ENCODE peak calls at places on chromosomes 3 and 15, in eight cellular contexts. E is WERI-Rb-1, P is fibroblast of lung, G is tibial artery, H is SJSA1, L is cardiac muscle cell, M is SJCRH30, Y is neuronal stem cell. U is an unnamed sample.

GRCh38 chr3:115194461-115194860 is 47.4 kb upstream of the ZBTB20 start:
- DNase-seq in E (no peak), P (peak), G (no peak), H (no peak), L (no peak), M (no peak), Y (no peak), U (no peak)

GRCh38 chr3:18061737-18062136 is 319.3 kb upstream of the TBC1D5 start:
- DNase-seq in E (no peak), P (no peak), G (no peak), H (no peak), L (no peak), M (no peak), Y (no peak), U (no peak)

GRCh38 chr3:111106993-111107392 is 35.4 kb downstream of the NECTIN3 start:
- DNase-seq in E (no peak), P (peak), G (no peak), H (no peak), L (no peak), M (no peak), Y (no peak), U (no peak)

GRCh38 chr3:113954091-113954685 is 6.4 kb downstream of the ZDHHC23 start:
- DNase-seq in E (no peak), P (no peak), G (no peak), H (no peak), L (no peak), M (no peak), Y (no peak), U (no peak)

GRCh38 chr3:54900954-54901591 is 26.8 kb downstream of the LRTM1 start:
- DNase-seq in E (peak), P (no peak), G (no peak), H (no peak), L (no peak), M (peak), Y (no peak), U (no peak)

GRCh38 chr3:127831723-127832172 is 9.4 kb upstream of the MGLL start:
- DNase-seq in E (peak), P (peak), G (no peak), H (no peak), L (peak), M (peak), Y (peak), U (no peak)

GRCh38 chr3:184806567-184807271 is 5.2 kb upstream of the VPS8 start:
- DNase-seq in E (no peak), P (no peak), G (no peak), H (no peak), L (no peak), M (peak), Y (no peak), U (no peak)

GRCh38 chr3:134610455-134611385 is 40.1 kb downstream of the KY start:
- DNase-seq in E (no peak), P (no peak), G (no peak), H (no peak), L (no peak), M (no peak), Y (no peak), U (no peak)

GRCh38 chr3:98692787-98693473 is 70.2 kb upstream of the ST3GAL6 start:
- DNase-seq in E (no peak), P (no peak), G (no peak), H (no peak), L (peak), M (no peak), Y (no peak), U (no peak)

GRCh38 chr3:151985787-151986430 is 112.5 kb downstream of the SUCNR1 start:
- DNase-seq in E (no peak), P (no peak), G (no peak), H (no peak), L (no peak), M (no peak), Y (no peak), U (no peak)

GRCh38 chr3:194925614-194926013 is 239.9 kb downstream of the FAM43A start:
- DNase-seq in E (no peak), P (no peak), G (no peak), H (no peak), L (no peak), M (no peak), Y (no peak), U (no peak)

GRCh38 chr15:98996169-98996568 is 11.4 kb downstream of the PGPEP1L start:
- DNase-seq in E (no peak), P (no peak), G (no peak), H (no peak), L (no peak), M (no peak), Y (no peak), U (no peak)

GRCh38 chr15:33679065-33679464 is 289.2 kb upstream of the CHRM5 start:
- DNase-seq in E (no peak), P (no peak), G (no peak), H (no peak), L (no peak), M (no peak), Y (no peak), U (no peak)

GRCh38 chr15:53808058-53808703 is 48.7 kb upstream of the WDR72 start:
- DNase-seq in E (no peak), P (peak), G (no peak), H (no peak), L (peak), M (no peak), Y (no peak), U (no peak)

GRCh38 chr3:11238057-11238456 is 34.1 kb upstream of the ATG7 start:
- DNase-seq in E (no peak), P (peak), G (no peak), H (peak), L (peak), M (no peak), Y (no peak), U (no peak)

GRCh38 chr3:153722157-153722556 is 399.0 kb upstream of the ARHGEF26 start:
- DNase-seq in E (no peak), P (no peak), G (no peak), H (no peak), L (no peak), M (no peak), Y (no peak), U (no peak)

GRCh38 chr3:75906555-75907112 is 121.3 kb upstream of the ZNF717 start:
- DNase-seq in E (peak), P (peak), G (no peak), H (no peak), L (no peak), M (no peak), Y (peak), U (no peak)

GRCh38 chr3:193827831-193828230 is 234.8 kb downstream of the OPA1 start:
- DNase-seq in E (no peak), P (no peak), G (no peak), H (no peak), L (no peak), M (peak), Y (no peak), U (no peak)

GRCh38 chr3:9553949-9554513 is 409 bp upstream of the LHFPL4 start:
- DNase-seq in E (peak), P (no peak), G (no peak), H (no peak), L (no peak), M (no peak), Y (no peak), U (no peak)

GRCh38 chr3:9549600-9549999 is 4.0 kb downstream of the LHFPL4 start:
- DNase-seq in E (no peak), P (no peak), G (no peak), H (no peak), L (no peak), M (no peak), Y (no peak), U (no peak)

GRCh38 chr3:9553021-9553948 is at the start of gene LHFPL4:
- DNase-seq in E (peak), P (no peak), G (no peak), H (no peak), L (no peak), M (no peak), Y (peak), U (no peak)

GRCh38 chr3:9550999-9551398 is 2.6 kb downstream of the LHFPL4 start:
- DNase-seq in E (no peak), P (no peak), G (no peak), H (no peak), L (no peak), M (no peak), Y (no peak), U (no peak)

GRCh38 chr3:9552252-9552999 is 1.2 kb downstream of the LHFPL4 start:
- DNase-seq in E (peak), P (peak), G (no peak), H (no peak), L (peak), M (peak), Y (peak), U (peak)
- H3K4me3 ChIP-seq in E (peak), P (no peak), G (no peak), H (no peak), L (no peak), M (no peak), Y (peak), U (no peak)

GRCh38 chr3:172524611-172525010 is 1.4 kb upstream of the TNFSF10 start:
- DNase-seq in E (no peak), P (no peak), G (no peak), H (no peak), L (no peak), M (no peak), Y (no peak), U (no peak)

GRCh38 chr3:172528677-172529076 is 5.4 kb upstream of the TNFSF10 start:
- DNase-seq in E (no peak), P (no peak), G (no peak), H (no peak), L (no peak), M (no peak), Y (no peak), U (no peak)

GRCh38 chr3:172530566-172530965 is 7.3 kb upstream of the TNFSF10 start:
- DNase-seq in E (no peak), P (peak), G (no peak), H (no peak), L (peak), M (no peak), Y (no peak), U (no peak)

GRCh38 chr3:172525116-172525613 is 1.9 kb upstream of the TNFSF10 start:
- DNase-seq in E (no peak), P (no peak), G (no peak), H (no peak), L (no peak), M (no peak), Y (no peak), U (no peak)

GRCh38 chr3:172530101-172530561 is 6.9 kb upstream of the TNFSF10 start:
- DNase-seq in E (no peak), P (no peak), G (no peak), H (no peak), L (no peak), M (no peak), Y (no peak), U (no peak)
- H3K4me3 ChIP-seq in E (no peak), P (no peak), G (no peak), H (no peak), L (no peak), M (no peak), Y (no peak), U (peak)

DNA sequence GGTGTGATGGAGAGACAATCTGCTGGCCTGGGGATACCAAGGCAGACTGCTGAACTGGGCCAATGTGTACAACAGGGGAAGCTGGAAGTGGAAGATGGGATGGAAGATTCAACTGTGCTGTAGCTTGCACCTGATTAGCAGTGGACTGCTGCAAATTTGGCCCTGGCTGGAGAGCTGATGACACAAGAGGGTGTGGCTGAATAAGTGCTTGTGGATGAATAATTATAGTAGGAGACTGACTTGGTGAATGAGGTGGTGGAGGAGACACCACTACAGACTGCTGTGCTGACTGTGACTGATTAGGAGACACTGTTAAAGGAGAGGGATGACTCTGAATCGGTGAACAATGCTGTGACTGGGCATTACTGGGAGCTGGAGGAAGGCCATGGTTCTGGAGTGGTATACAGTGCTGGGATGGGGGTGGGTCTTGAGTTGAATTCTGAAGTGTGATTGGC is 52.5 kb downstream of the PHC3 start:
- DNase-seq in E (no peak), P (peak), G (no peak), H (no peak), L (peak), M (no peak), Y (no peak), U (no peak)
- H3K4me3 ChIP-seq in E (no peak), P (no peak), G (no peak), H (no peak), L (no peak), M (no peak), Y (no peak), U (no peak)

DNA sequence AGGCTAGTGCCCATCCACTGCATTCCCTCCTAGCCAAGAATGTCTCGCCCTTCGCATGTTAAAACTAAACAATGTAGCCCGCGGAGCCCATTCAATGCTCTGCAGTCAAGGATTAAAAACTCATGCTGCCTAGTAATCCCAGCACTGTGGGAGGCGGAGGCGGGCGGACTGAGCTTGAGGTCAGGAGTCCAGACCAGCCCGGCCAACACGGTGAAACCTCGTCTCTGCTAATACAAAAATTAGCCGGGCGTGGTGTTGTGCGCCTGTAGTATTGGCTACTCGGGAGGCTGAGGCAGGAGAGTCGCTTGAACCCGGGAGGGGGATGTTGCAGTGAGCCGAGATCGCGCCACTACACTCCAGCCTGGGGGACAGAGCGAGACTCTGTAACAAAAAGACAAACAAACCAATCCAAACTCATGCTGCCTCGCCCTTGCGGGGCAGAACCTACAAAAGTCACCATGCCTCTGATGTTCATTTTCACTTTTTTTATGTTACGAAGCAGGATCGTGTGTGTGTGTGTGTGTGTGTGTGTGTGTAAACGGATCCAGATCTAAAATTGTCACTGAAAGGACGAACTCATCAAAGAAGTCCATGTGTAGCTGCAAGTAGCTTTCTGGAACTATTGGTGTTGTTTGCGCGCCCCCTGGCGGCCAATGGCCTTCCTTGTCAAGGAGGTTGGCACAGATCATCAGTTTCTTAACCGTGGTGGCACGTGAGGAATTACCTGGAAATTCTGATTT is 54.8 kb upstream of the SPESP1 start:
- DNase-seq in E (peak), P (peak), G (peak), H (peak), L (peak), M (peak), Y (peak), U (peak)
- H3K4me3 ChIP-seq in E (peak), P (peak), G (peak), H (peak), L (peak), M (peak), Y (peak), U (no peak)

GRCh38 chr3:189727898-189728297 is 96.7 kb downstream of the TP63 start:
- DNase-seq in E (no peak), P (no peak), G (no peak), H (no peak), L (peak), M (no peak), Y (no peak), U (no peak)
- H3K4me3 ChIP-seq in E (no peak), P (no peak), G (no peak), H (no peak), L (no peak), M (no peak), Y (no peak), U (no peak)

U was measured in naive thymus-derived CD4-positive, alpha-beta T cell.